ENCODE peak calls at places on chromosomes 1 and 21, in nine cellular contexts. R is PC-3, A is hepatocyte, Y is GM23338, L is MM.1S, D is PC-9, U is OCI-LY7, N is HCT116, C is SK-N-SH. B is an unnamed sample.
A peak's percentile ranks its signal among the peaks of the same experiment; 100 is the strongest.

GRCh38 chr1:25647863-25648262 is 31.3 kb downstream of the MAN1C1 start:
- DNase-seq in R (no peak), A (no peak), Y (no peak), L (no peak), D (no peak), U (no peak), N (no peak), C (no peak), B (no peak)

GRCh38 chr1:169745015-169745861 is 11.4 kb upstream of the SELE start:
- DNase-seq in R (no peak), A (no peak), Y (no peak), L (no peak), D (no peak), U (no peak), N (no peak), C (no peak), B (peak; percentile 19)

GRCh38 chr1:17279001-17279830 is 28.8 kb upstream of the PADI4 start:
- DNase-seq in R (no peak), A (no peak), Y (no peak), L (no peak), D (no peak), U (no peak), N (no peak), C (no peak), B (no peak)

GRCh38 chr1:165306543-165307434 is 49.7 kb downstream of the LMX1A start:
- DNase-seq in R (no peak), A (no peak), Y (peak; percentile 25), L (no peak), D (no peak), U (no peak), N (no peak), C (no peak), B (no peak)

GRCh38 chr1:161185282-161185682 is 8.0 kb upstream of the B4GALT3 start:
- DNase-seq in R (no peak), A (no peak), Y (no peak), L (peak; percentile 98), D (no peak), U (peak; percentile 88), N (no peak), C (peak; percentile 45), B (peak; percentile 61)

GRCh38 chr21:25956993-25957714 is 213.4 kb downstream of the APP start:
- DNase-seq in R (peak; percentile 36), A (no peak), Y (no peak), L (no peak), D (no peak), U (no peak), N (no peak), C (no peak), B (peak; percentile 84)

GRCh38 chr1:196608401-196609113 is at the start of gene KCNT2:
- DNase-seq in R (no peak), A (peak; percentile 84), Y (peak; percentile 99), L (no peak), D (no peak), U (no peak), N (no peak), C (peak; percentile 90), B (peak; percentile 60)

GRCh38 chr1:38829368-38829767 is 30.2 kb downstream of the RRAGC start:
- DNase-seq in R (no peak), A (no peak), Y (no peak), L (no peak), D (no peak), U (no peak), N (no peak), C (no peak), B (no peak)

GRCh38 chr1:186498695-186499389 is 37.9 kb upstream of the PDC start:
- DNase-seq in R (peak; percentile 75), A (peak; percentile 21), Y (no peak), L (no peak), D (no peak), U (no peak), N (no peak), C (no peak), B (peak; percentile 68)

GRCh38 chr21:29146726-29147125 is 16.3 kb downstream of the MAP3K7CL start:
- DNase-seq in R (no peak), A (no peak), Y (no peak), L (no peak), D (no peak), U (no peak), N (no peak), C (no peak), B (no peak)

GRCh38 chr1:110785612-110786011 is 87.3 kb upstream of the CD53 start:
- DNase-seq in R (no peak), A (no peak), Y (no peak), L (no peak), D (no peak), U (no peak), N (no peak), C (no peak), B (no peak)

GRCh38 chr1:95622609-95623008 is 388.6 kb downstream of the RWDD3 start:
- DNase-seq in R (no peak), A (no peak), Y (peak; percentile 5), L (no peak), D (no peak), U (no peak), N (no peak), C (no peak), B (no peak)

GRCh38 chr21:25708467-25709065 is 26.1 kb downstream of the ATP5PF start:
- DNase-seq in R (peak; percentile 65), A (peak; percentile 47), Y (peak; percentile 58), L (peak; percentile 50), D (no peak), U (peak; percentile 60), N (peak; percentile 26), C (peak; percentile 47), B (peak; percentile 53)

GRCh38 chr1:111982428-111982827 is 7.0 kb downstream of the KCND3 start:
- DNase-seq in R (no peak), A (no peak), Y (no peak), L (no peak), D (no peak), U (no peak), N (no peak), C (no peak), B (no peak)

GRCh38 chr1:205930698-205931330 is 12.4 kb downstream of the SLC26A9 start:
- DNase-seq in R (no peak), A (no peak), Y (no peak), L (no peak), D (no peak), U (no peak), N (no peak), C (no peak), B (no peak)

GRCh38 chr1:8077602-8078001 is 51.5 kb upstream of the ERRFI1 start:
- DNase-seq in R (no peak), A (no peak), Y (no peak), L (no peak), D (no peak), U (no peak), N (no peak), C (no peak), B (no peak)

DNA sequence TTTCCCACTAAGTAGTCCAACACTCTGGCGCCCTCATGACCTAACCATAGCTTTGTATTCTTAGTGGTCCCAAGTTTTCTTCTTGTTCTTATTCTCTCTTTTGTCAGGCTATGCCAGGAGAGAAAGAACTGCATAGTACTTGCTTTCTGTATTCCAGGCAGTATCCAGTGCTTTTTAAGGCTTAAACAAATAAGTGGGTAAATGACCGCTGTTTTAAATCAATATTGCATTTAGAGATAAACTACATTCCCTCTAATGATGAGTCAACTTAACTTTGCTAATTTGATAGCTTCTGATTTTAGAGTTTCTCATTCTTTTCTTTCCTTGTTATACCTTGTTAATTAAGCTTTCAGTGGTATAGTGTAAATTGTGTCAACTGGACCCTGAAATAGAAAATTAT is 139.6 kb downstream of the ZP4 start:
- DNase-seq in R (no peak), A (no peak), Y (no peak), L (no peak), D (no peak), U (no peak), N (no peak), C (no peak), B (no peak)
- H3K9me2 ChIP-seq in R (no peaks in the 10 kb centered on the region), A (no peaks in the 10 kb centered on the region), Y (no peaks in the 10 kb centered on the region), L (no peaks in the 10 kb centered on the region), D (no peaks in the 10 kb centered on the region), U (no peaks in the 10 kb centered on the region), N (no peaks in the 10 kb centered on the region), C (no peaks in the 10 kb centered on the region), B (no peaks in the 10 kb centered on the region)

GRCh38 chr1:239761509-239761908 is 330.2 kb upstream of the FMN2 start:
- DNase-seq in R (no peak), A (no peak), Y (peak; percentile 38), L (no peak), D (no peak), U (no peak), N (no peak), C (peak; percentile 17), B (no peak)
- H3K9me2 ChIP-seq in R (no peaks in the 10 kb centered on the region), A (no peaks in the 10 kb centered on the region), Y (no peaks in the 10 kb centered on the region), L (no peaks in the 10 kb centered on the region), D (no peaks in the 10 kb centered on the region), U (no peaks in the 10 kb centered on the region), N (no peaks in the 10 kb centered on the region), C (no peaks in the 10 kb centered on the region), B (no peaks in the 10 kb centered on the region)

GRCh38 chr1:217585577-217585976 is 45.3 kb downstream of the GPATCH2 start:
- DNase-seq in R (no peak), A (no peak), Y (no peak), L (no peak), D (no peak), U (no peak), N (no peak), C (no peak), B (no peak)
- H3K9me2 ChIP-seq in R (no peaks in the 10 kb centered on the region), A (no peaks in the 10 kb centered on the region), Y (no peaks in the 10 kb centered on the region), L (no peaks in the 10 kb centered on the region), D (no peaks in the 10 kb centered on the region), U (no peaks in the 10 kb centered on the region), N (no peaks in the 10 kb centered on the region), C (no peaks in the 10 kb centered on the region), B (no peaks in the 10 kb centered on the region)

GRCh38 chr1:117392776-117393175 is 25.5 kb downstream of the MAN1A2 start:
- DNase-seq in R (no peak), A (no peak), Y (no peak), L (no peak), D (no peak), U (no peak), N (no peak), C (no peak), B (peak; percentile 1)

GRCh38 chr1:117387060-117387633 is 19.9 kb downstream of the MAN1A2 start:
- DNase-seq in R (no peak), A (no peak), Y (no peak), L (no peak), D (no peak), U (no peak), N (no peak), C (no peak), B (no peak)

GRCh38 chr1:117389779-117390178 is 22.5 kb downstream of the MAN1A2 start:
- DNase-seq in R (no peak), A (no peak), Y (no peak), L (no peak), D (no peak), U (no peak), N (no peak), C (no peak), B (no peak)

GRCh38 chr1:117389284-117389683 is 22.0 kb downstream of the MAN1A2 start:
- DNase-seq in R (no peak), A (no peak), Y (no peak), L (no peak), D (no peak), U (no peak), N (no peak), C (no peak), B (no peak)

DNA sequence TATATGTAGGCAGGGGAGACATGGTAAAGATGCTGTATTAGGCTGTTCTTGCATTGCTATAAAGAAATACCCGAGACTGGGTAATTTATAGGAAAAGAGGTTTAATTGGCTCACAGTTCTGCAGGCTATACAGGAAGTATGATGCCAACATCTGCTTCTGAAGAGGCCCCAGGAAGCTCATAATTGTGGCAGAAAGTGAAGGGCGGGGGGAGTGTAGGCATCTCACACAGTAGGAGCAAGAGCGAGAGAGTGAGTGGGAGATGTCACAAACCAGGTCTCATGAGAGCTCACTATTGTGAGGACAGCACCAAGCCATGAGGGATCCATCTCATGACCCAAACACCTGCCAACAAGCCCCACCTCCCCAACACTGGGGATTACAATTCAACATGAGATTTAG is 21.1 kb downstream of the MAN1A2 start:
- DNase-seq in R (no peak), A (no peak), Y (no peak), L (no peak), D (no peak), U (no peak), N (no peak), C (no peak), B (no peak)
- H3K9me2 ChIP-seq in R (no peaks in the 10 kb centered on the region), A (no peaks in the 10 kb centered on the region), Y (no peaks in the 10 kb centered on the region), L (no peaks in the 10 kb centered on the region), D (no peaks in the 10 kb centered on the region), U (no peaks in the 10 kb centered on the region), N (no peaks in the 10 kb centered on the region), C (no peaks in the 10 kb centered on the region), B (no peaks in the 10 kb centered on the region)

B was measured in GM23248.